ENCODE peak calls at places on chromosomes 6 and 20, in four cellular contexts. N is HL-60, I is endothelial cell, S is fibroblast of mammary gland. B is an unnamed sample.

GRCh38 chr6:10404799-10405524 is 9.9 kb downstream of the TFAP2A start:
- DNase-seq in N (peak), I (no peak), S (no peak), B (no peak)

GRCh38 chr6:14739830-14740229 is 506.0 kb upstream of the JARID2 start:
- DNase-seq in N (no peak), I (no peak), S (no peak), B (no peak)

GRCh38 chr6:79724816-79725215 is 93.7 kb downstream of the SH3BGRL2 start:
- DNase-seq in N (no peak), I (no peak), S (no peak), B (no peak)

GRCh38 chr6:157725836-157726235 is 97.2 kb upstream of the SNX9 start:
- DNase-seq in N (no peak), I (no peak), S (no peak), B (no peak)

GRCh38 chr6:32194825-32195651 is 2.6 kb upstream of the GPSM3 start:
- DNase-seq in N (no peak), I (peak), S (peak), B (no peak)

GRCh38 chr20:16107172-16107870 is 465.9 kb downstream of the KIF16B start:
- DNase-seq in N (no peak), I (no peak), S (no peak), B (no peak)

GRCh38 chr6:125910518-125910917 is 46.1 kb upstream of the HINT3 start:
- DNase-seq in N (no peak), I (no peak), S (peak), B (no peak)

GRCh38 chr6:139194740-139195139 is 59.9 kb downstream of the HECA start:
- DNase-seq in N (no peak), I (no peak), S (no peak), B (no peak)

GRCh38 chr6:69936674-69937363 is 70.5 kb downstream of the COL19A1 start:
- DNase-seq in N (no peak), I (no peak), S (no peak), B (no peak)

GRCh38 chr20:44850272-44850671 is 35.2 kb upstream of the YWHAB start:
- DNase-seq in N (no peak), I (no peak), S (no peak), B (no peak)

GRCh38 chr6:29295181-29295585 is 6.3 kb upstream of the OR14J1 start:
- DNase-seq in N (no peak), I (no peak), S (no peak), B (no peak)

GRCh38 chr6:85756982-85757381 is 114.3 kb upstream of the SYNCRIP start:
- DNase-seq in N (no peak), I (no peak), S (peak), B (no peak)

GRCh38 chr20:43431120-43431519 is 26.6 kb upstream of the SRSF6 start:
- DNase-seq in N (no peak), I (no peak), S (no peak), B (no peak)

GRCh38 chr6:2684059-2684749 is 66.5 kb downstream of the MYLK4 start:
- DNase-seq in N (no peak), I (no peak), S (peak), B (no peak)

GRCh38 chr6:45923831-45924391 is 91.7 kb downstream of the CLIC5 start:
- DNase-seq in N (no peak), I (no peak), S (peak), B (no peak)

GRCh38 chr20:43365691-43366090 is 92.0 kb upstream of the SRSF6 start:
- DNase-seq in N (no peak), I (no peak), S (no peak), B (no peak)

GRCh38 chr6:158870418-158870957 is 51.3 kb upstream of the EZR start:
- DNase-seq in N (no peak), I (no peak), S (no peak), B (no peak)

B was measured in AG04449.